ENCODE peak calls at places on chromosomes 4 and X, in six cellular contexts. C is mesenchymal stem cell, I is H1, F is H9, A is neuronal stem cell, U is trophoblast cell. M is an unnamed sample.

GRCh38 chr4:151219091-151219490 is 57.9 kb upstream of the PRSS48 start:
- DNase-seq in C (no peak), I (no peak), F (no peak), A (no peak), U (no peak), M (no peak)

GRCh38 chrX:21509912-21510311 is 135.7 kb downstream of the CNKSR2 start:
- DNase-seq in C (no peak), I (no peak), F (no peak), A (no peak), U (no peak), M (no peak)

GRCh38 chr4:136709897-136710296 is 822.4 kb downstream of the PCDH18 start:
- DNase-seq in C (peak; percentile 44), I (no peak), F (no peak), A (no peak), U (no peak), M (no peak)

GRCh38 chr4:186132577-186133277 is 28.2 kb downstream of the FAM149A start:
- DNase-seq in C (peak; percentile 38), I (no peak), F (peak; percentile 66), A (peak; percentile 47), U (peak; percentile 49), M (peak; percentile 77)

GRCh38 chrX:136880452-136881013 is at the start of gene RBMX:
- DNase-seq in C (peak; percentile 94), I (peak; percentile 86), F (peak; percentile 86), A (peak; percentile 92), U (peak; percentile 92), M (peak; percentile 96)

GRCh38 chr4:4383085-4383484 is 3.8 kb upstream of the NSG1 start:
- DNase-seq in C (no peak), I (no peak), F (no peak), A (no peak), U (no peak), M (no peak)

GRCh38 chrX:56233682-56234081 is 1.5 kb downstream of the KLF8 start:
- DNase-seq in C (peak; percentile 0), I (peak; percentile 56), F (peak; percentile 84), A (no peak), U (peak; percentile 68), M (peak; percentile 92)

GRCh38 chr4:18033111-18034085 is 11.8 kb upstream of the LCORL start:
- DNase-seq in C (no peak), I (no peak), F (no peak), A (no peak), U (no peak), M (no peak)

GRCh38 chr4:57039345-57039744 is 60.6 kb downstream of the POLR2B start:
- DNase-seq in C (peak; percentile 58), I (no peak), F (no peak), A (no peak), U (peak; percentile 66), M (peak; percentile 58)

GRCh38 chr4:168541608-168541953 is 44.7 kb downstream of the PALLD start:
- DNase-seq in C (no peak), I (no peak), F (no peak), A (no peak), U (peak; percentile 49), M (no peak)

GRCh38 chr4:179624768-179625181 is 2182.5 kb upstream of the AGA start:
- DNase-seq in C (peak; percentile 88), I (no peak), F (peak; percentile 31), A (no peak), U (no peak), M (peak; percentile 34)

GRCh38 chr4:167940217-167940616 is 152.1 kb upstream of the ANXA10 start:
- DNase-seq in C (no peak), I (no peak), F (no peak), A (no peak), U (no peak), M (no peak)

GRCh38 chr4:113574636-113575103 is 186.9 kb downstream of the CAMK2D start:
- DNase-seq in C (peak; percentile 73), I (no peak), F (no peak), A (no peak), U (peak; percentile 69), M (no peak)

GRCh38 chr4:76215120-76215519 is 1.5 kb upstream of the SCARB2 start:
- DNase-seq in C (no peak), I (no peak), F (no peak), A (no peak), U (peak; percentile 43), M (no peak)

GRCh38 chr4:76216975-76217814 is 3.6 kb upstream of the SCARB2 start:
- DNase-seq in C (no peak), I (no peak), F (no peak), A (no peak), U (no peak), M (no peak)

GRCh38 chr4:76216521-76216920 is 2.9 kb upstream of the SCARB2 start:
- DNase-seq in C (no peak), I (no peak), F (no peak), A (no peak), U (no peak), M (no peak)

GRCh38 chr4:76224193-76224592 is 10.6 kb upstream of the SCARB2 start:
- DNase-seq in C (no peak), I (no peak), F (no peak), A (no peak), U (no peak), M (no peak)

DNA sequence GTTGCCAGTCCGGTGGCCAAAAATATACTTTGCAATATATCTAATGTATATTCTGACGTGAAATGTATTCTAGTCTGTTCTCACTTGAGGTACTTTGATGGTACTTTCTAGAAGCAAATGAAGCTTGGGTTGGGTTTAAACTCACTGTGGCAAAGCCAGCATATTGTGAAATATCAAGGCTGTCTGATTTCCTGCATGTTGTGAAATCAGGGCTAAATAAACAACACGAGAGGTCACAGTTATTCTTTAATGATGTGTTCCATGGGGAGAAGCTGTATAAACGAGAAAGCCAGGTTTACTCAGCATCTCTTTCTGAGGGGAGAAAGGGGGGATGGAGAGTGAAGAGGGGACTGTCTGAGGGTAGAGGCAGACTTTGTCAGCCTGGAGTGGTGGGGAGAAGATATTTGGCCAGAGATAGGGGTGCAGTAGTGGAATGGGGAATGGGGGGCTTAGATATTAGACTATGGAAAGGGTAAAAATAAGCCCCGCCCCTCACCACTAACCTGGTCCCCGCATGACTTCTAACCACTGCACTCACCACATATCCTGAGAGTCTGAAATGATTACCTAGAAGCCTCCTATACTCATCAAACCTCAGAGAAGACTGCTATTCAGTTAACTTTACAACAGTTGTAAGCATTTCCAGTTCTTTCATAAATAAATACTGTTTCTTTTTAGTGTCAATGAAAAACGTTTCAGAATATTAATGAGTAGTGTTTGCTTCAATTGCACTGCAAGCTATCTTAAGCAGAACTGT is 5.9 kb upstream of the SCARB2 start:
- DNase-seq in C (peak; percentile 83), I (no peak), F (no peak), A (no peak), U (peak; percentile 55), M (no peak)
- H2AK5ac ChIP-seq in C (no peak overlapping the region), I (no peak overlapping the region), F (no peak overlapping the region), A (no peak overlapping the region), U (no peak overlapping the region), M (no peak overlapping the region)

DNA sequence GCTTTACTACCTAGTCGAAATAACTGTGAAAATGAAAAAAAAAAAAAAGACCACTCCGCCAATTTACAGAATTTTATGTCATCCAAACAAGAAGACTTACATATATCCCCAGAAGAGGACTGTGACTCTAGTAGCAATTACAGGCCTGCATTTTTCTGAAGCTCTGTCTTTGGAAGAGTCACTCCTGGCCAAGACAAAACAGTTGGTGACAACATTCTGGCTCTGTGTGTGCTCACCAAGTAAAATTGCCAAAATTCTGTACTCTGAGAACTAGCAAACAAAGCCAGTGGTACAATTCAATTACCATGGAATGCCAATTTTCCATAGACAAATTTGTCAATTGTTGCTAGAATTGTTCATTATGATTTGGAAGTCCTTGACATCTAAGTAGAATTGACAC is 311.1 kb downstream of the PDGFC start:
- DNase-seq in C (no peak), I (no peak), F (no peak), A (no peak), U (no peak), M (no peak)
- H3K4me2 ChIP-seq in C (no peak overlapping the region), I (no peak overlapping the region), F (no peak overlapping the region), A (no peak overlapping the region), U (no peak overlapping the region), M (no peak overlapping the region)

DNA sequence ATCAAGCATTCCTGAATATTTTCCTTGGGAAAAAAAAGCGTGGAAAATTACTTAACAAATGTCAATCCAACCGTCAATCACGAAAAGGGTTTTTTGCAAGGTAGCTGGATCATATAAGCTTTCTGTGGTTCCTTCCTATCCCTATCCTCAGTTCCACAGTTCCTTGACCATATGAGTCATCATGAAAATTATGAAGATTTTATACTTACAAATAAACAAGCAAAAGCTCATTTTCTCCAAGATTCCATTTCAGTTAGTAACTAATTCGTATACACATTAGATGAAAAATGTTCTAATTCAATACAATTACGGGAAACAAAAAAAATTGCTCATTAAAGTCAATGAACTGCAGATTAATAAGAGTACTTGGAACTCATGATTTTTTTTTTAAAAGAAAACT is 228.8 kb downstream of the NSUN7 start:
- DNase-seq in C (no peak), I (no peak), F (no peak), A (no peak), U (no peak), M (no peak)
- H3K18ac ChIP-seq in C (no peak overlapping the region), I (no peak overlapping the region), F (no peak overlapping the region), A (no peak overlapping the region), U (no peak overlapping the region), M (no peak overlapping the region)

GRCh38 chr4:8261851-8262535 is 7.6 kb upstream of the HTRA3 start:
- DNase-seq in C (peak; percentile 90), I (no peak), F (no peak), A (no peak), U (peak; percentile 78), M (no peak)
- H2AK5ac ChIP-seq in C (peak overlapping the region; percentile 15), I (no peak overlapping the region), F (no peak overlapping the region), A (peak overlapping the region; percentile 89), U (peak overlapping the region; percentile 1), M (no peak overlapping the region)

GRCh38 chr4:76690091-76690905 is 207.6 kb downstream of the SOWAHB start:
- DNase-seq in C (peak; percentile 53), I (no peak), F (no peak), A (no peak), U (peak; percentile 73), M (peak; percentile 51)
- H3K4me2 ChIP-seq in C (peak overlapping the region; percentile 97), I (peak overlapping the region; percentile 74), F (peak overlapping the region; percentile 96), A (peak overlapping the region; percentile 91), U (peak overlapping the region; percentile 93), M (peak overlapping the region; percentile 86)

DNA sequence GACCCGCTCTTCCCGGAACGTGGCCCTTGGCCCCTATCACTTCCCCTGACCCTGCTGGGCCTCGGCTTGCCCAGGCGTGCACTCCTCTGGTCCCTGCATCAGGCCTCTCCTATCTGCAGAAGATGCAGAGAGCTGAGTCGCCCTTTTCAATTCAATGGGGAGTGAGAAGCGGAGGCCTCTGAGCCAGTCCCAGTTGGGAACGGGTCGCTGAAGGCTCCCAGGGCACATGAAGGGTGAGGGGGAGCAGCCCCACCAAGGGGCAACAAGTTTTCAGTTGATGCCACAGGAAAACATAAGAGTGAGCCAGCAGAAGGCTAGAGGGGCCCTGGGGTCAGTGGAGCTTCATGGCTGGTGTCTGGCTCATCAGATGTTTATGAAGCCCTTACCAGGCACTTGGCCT is 17.1 kb downstream of the PSAPL1 start:
- DNase-seq in C (no peak), I (peak; percentile 28), F (peak; percentile 15), A (no peak), U (no peak), M (no peak)
- H3K18ac ChIP-seq in C (no peak overlapping the region), I (no peak overlapping the region), F (no peak overlapping the region), A (peak overlapping the region; percentile 7), U (no peak overlapping the region), M (no peak overlapping the region)

DNA sequence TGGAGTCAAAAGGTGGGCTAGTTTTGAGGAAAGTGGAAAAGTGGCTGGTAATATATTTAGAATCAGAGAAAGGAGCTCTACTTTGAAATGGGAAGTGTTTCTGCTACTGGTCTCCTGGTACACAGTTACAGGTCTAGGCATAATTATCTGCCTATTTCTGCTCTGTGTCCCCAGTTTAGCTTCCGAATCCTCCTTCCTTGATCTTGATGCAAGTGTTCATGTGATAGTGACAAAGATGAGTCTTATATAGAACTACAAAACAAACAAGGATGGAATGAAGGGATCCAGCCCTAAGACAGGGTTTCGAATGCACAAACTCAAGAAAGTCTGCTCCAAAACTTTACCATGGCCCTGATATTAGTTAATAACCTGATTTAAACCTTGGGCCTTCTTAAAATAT is 580.2 kb downstream of the INPP4B start:
- DNase-seq in C (no peak), I (no peak), F (no peak), A (no peak), U (no peak), M (no peak)
- H2AK5ac ChIP-seq in C (no peak overlapping the region), I (no peak overlapping the region), F (no peak overlapping the region), A (no peak overlapping the region), U (no peak overlapping the region), M (no peak overlapping the region)